ENCODE peak calls at places on chromosomes 2 and 18, in six cellular contexts. One of them, this sample, is unnamed.
A peak's percentile ranks its signal among the peaks of the same experiment; 100 is the strongest.

GRCh38 chr2:3789246-3789645 is 85.9 kb downstream of the DCDC2C start:
- DNase-seq in stimulated activated CD4-positive, alpha-beta T cell treated with anti-CD3 and anti-CD28 coated beads, Interleukin-1b, Interleukin-23, amount 100 ng/mL, for 4 hours: no peak
- DNase-seq in endothelial cell: no peak
- DNase-seq in spleen: no peak
- DNase-seq in GM06990: no peak
- DNase-seq in NCI-H2107: no peak
- DNase-seq in this sample: no peak

GRCh38 chr2:45872211-45872610 is 220.7 kb downstream of the PRKCE start:
- DNase-seq in spleen: no peak
- DNase-seq in NCI-H2107: no peak
- DNase-seq in stimulated activated CD4-positive, alpha-beta T cell treated with anti-CD3 and anti-CD28 coated beads, Interleukin-1b, Interleukin-23, amount 100 ng/mL, for 4 hours: no peak
- DNase-seq in endothelial cell: no peak
- DNase-seq in GM06990: no peak
- DNase-seq in this sample: peak; percentile 82

GRCh38 chr2:172087780-172088244 is 2.5 kb downstream of the DLX1 start:
- DNase-seq in NCI-H2107: no peak
- DNase-seq in stimulated activated CD4-positive, alpha-beta T cell treated with anti-CD3 and anti-CD28 coated beads, Interleukin-1b, Interleukin-23, amount 100 ng/mL, for 4 hours: no peak
- DNase-seq in GM06990: no peak
- DNase-seq in spleen: no peak
- DNase-seq in endothelial cell: no peak
- DNase-seq in this sample: no peak

GRCh38 chr18:36284671-36285295 is 12.7 kb upstream of the FHOD3 start:
- DNase-seq in GM06990: no peak
- DNase-seq in stimulated activated CD4-positive, alpha-beta T cell treated with anti-CD3 and anti-CD28 coated beads, Interleukin-1b, Interleukin-23, amount 100 ng/mL, for 4 hours: peak; percentile 23
- DNase-seq in endothelial cell: peak; percentile 49
- DNase-seq in NCI-H2107: peak; percentile 56
- DNase-seq in spleen: no peak
- DNase-seq in this sample: no peak

GRCh38 chr2:71685073-71685848 is 231.9 kb downstream of the DYSF start:
- DNase-seq in endothelial cell: no peak
- DNase-seq in GM06990: no peak
- DNase-seq in stimulated activated CD4-positive, alpha-beta T cell treated with anti-CD3 and anti-CD28 coated beads, Interleukin-1b, Interleukin-23, amount 100 ng/mL, for 4 hours: no peak
- DNase-seq in NCI-H2107: no peak
- DNase-seq in spleen: peak; percentile 58
- DNase-seq in this sample: no peak

GRCh38 chr2:16589465-16589864 is 76.2 kb downstream of the CYRIA start:
- DNase-seq in stimulated activated CD4-positive, alpha-beta T cell treated with anti-CD3 and anti-CD28 coated beads, Interleukin-1b, Interleukin-23, amount 100 ng/mL, for 4 hours: no peak
- DNase-seq in GM06990: no peak
- DNase-seq in NCI-H2107: no peak
- DNase-seq in spleen: no peak
- DNase-seq in endothelial cell: no peak
- DNase-seq in this sample: no peak

GRCh38 chr2:231891514-231891905 is 34.7 kb downstream of the NPPC start:
- DNase-seq in GM06990: no peak
- DNase-seq in spleen: no peak
- DNase-seq in stimulated activated CD4-positive, alpha-beta T cell treated with anti-CD3 and anti-CD28 coated beads, Interleukin-1b, Interleukin-23, amount 100 ng/mL, for 4 hours: no peak
- DNase-seq in NCI-H2107: no peak
- DNase-seq in endothelial cell: no peak
- DNase-seq in this sample: no peak

GRCh38 chr2:85174943-85175342 is 41.8 kb downstream of the TCF7L1 start:
- DNase-seq in stimulated activated CD4-positive, alpha-beta T cell treated with anti-CD3 and anti-CD28 coated beads, Interleukin-1b, Interleukin-23, amount 100 ng/mL, for 4 hours: no peak
- DNase-seq in spleen: no peak
- DNase-seq in NCI-H2107: peak; percentile 76
- DNase-seq in endothelial cell: no peak
- DNase-seq in GM06990: no peak
- DNase-seq in this sample: no peak

GRCh38 chr2:88310787-88311186 is 140.6 kb downstream of the THNSL2 start:
- DNase-seq in spleen: no peak
- DNase-seq in GM06990: no peak
- DNase-seq in stimulated activated CD4-positive, alpha-beta T cell treated with anti-CD3 and anti-CD28 coated beads, Interleukin-1b, Interleukin-23, amount 100 ng/mL, for 4 hours: no peak
- DNase-seq in NCI-H2107: no peak
- DNase-seq in endothelial cell: no peak
- DNase-seq in this sample: no peak

GRCh38 chr2:202171246-202171833 is 67.1 kb downstream of the SUMO1 start:
- DNase-seq in stimulated activated CD4-positive, alpha-beta T cell treated with anti-CD3 and anti-CD28 coated beads, Interleukin-1b, Interleukin-23, amount 100 ng/mL, for 4 hours: no peak
- DNase-seq in spleen: no peak
- DNase-seq in NCI-H2107: no peak
- DNase-seq in GM06990: peak; percentile 15
- DNase-seq in endothelial cell: peak; percentile 38
- DNase-seq in this sample: no peak

GRCh38 chr2:197613509-197613987 is 61.8 kb downstream of the RFTN2 start:
- DNase-seq in NCI-H2107: peak; percentile 4
- DNase-seq in spleen: no peak
- DNase-seq in GM06990: no peak
- DNase-seq in endothelial cell: no peak
- DNase-seq in stimulated activated CD4-positive, alpha-beta T cell treated with anti-CD3 and anti-CD28 coated beads, Interleukin-1b, Interleukin-23, amount 100 ng/mL, for 4 hours: no peak
- DNase-seq in this sample: no peak

GRCh38 chr18:45365835-45366234 is 249.4 kb upstream of the SLC14A2 start:
- DNase-seq in spleen: no peak
- DNase-seq in NCI-H2107: no peak
- DNase-seq in endothelial cell: no peak
- DNase-seq in GM06990: no peak
- DNase-seq in stimulated activated CD4-positive, alpha-beta T cell treated with anti-CD3 and anti-CD28 coated beads, Interleukin-1b, Interleukin-23, amount 100 ng/mL, for 4 hours: no peak
- DNase-seq in this sample: no peak

GRCh38 chr2:231662028-231662810 is 46.1 kb upstream of the PTMA start:
- DNase-seq in spleen: peak; percentile 99
- DNase-seq in endothelial cell: peak; percentile 96
- DNase-seq in stimulated activated CD4-positive, alpha-beta T cell treated with anti-CD3 and anti-CD28 coated beads, Interleukin-1b, Interleukin-23, amount 100 ng/mL, for 4 hours: peak; percentile 92
- DNase-seq in GM06990: peak; percentile 99
- DNase-seq in NCI-H2107: no peak
- DNase-seq in this sample: peak; percentile 99

GRCh38 chr18:9429662-9429993 is 45.7 kb upstream of the RALBP1 start:
- DNase-seq in stimulated activated CD4-positive, alpha-beta T cell treated with anti-CD3 and anti-CD28 coated beads, Interleukin-1b, Interleukin-23, amount 100 ng/mL, for 4 hours: no peak
- DNase-seq in GM06990: no peak
- DNase-seq in NCI-H2107: no peak
- DNase-seq in endothelial cell: no peak
- DNase-seq in spleen: no peak
- DNase-seq in this sample: no peak

GRCh38 chr18:7600528-7601248 is 33.6 kb downstream of the PTPRM start:
- DNase-seq in NCI-H2107: no peak
- DNase-seq in endothelial cell: no peak
- DNase-seq in GM06990: no peak
- DNase-seq in stimulated activated CD4-positive, alpha-beta T cell treated with anti-CD3 and anti-CD28 coated beads, Interleukin-1b, Interleukin-23, amount 100 ng/mL, for 4 hours: no peak
- DNase-seq in spleen: no peak
- DNase-seq in this sample: no peak

GRCh38 chr2:29923110-29923721 is 1.8 kb upstream of the ALK start:
- DNase-seq in endothelial cell: peak; percentile 65
- DNase-seq in stimulated activated CD4-positive, alpha-beta T cell treated with anti-CD3 and anti-CD28 coated beads, Interleukin-1b, Interleukin-23, amount 100 ng/mL, for 4 hours: peak; percentile 18
- DNase-seq in spleen: no peak
- DNase-seq in NCI-H2107: peak; percentile 34
- DNase-seq in GM06990: no peak
- DNase-seq in this sample: peak; percentile 52

GRCh38 chr2:64251497-64252277 is 107.5 kb upstream of the PELI1 start:
- DNase-seq in GM06990: no peak
- DNase-seq in spleen: no peak
- DNase-seq in endothelial cell: no peak
- DNase-seq in stimulated activated CD4-positive, alpha-beta T cell treated with anti-CD3 and anti-CD28 coated beads, Interleukin-1b, Interleukin-23, amount 100 ng/mL, for 4 hours: no peak
- DNase-seq in NCI-H2107: no peak
- DNase-seq in this sample: no peak

GRCh38 chr2:73202156-73203054 is at the start of gene NOTO:
- DNase-seq in spleen: no peak
- DNase-seq in NCI-H2107: no peak
- DNase-seq in stimulated activated CD4-positive, alpha-beta T cell treated with anti-CD3 and anti-CD28 coated beads, Interleukin-1b, Interleukin-23, amount 100 ng/mL, for 4 hours: no peak
- DNase-seq in GM06990: no peak
- DNase-seq in endothelial cell: peak; percentile 31
- DNase-seq in this sample: no peak

GRCh38 chr2:220396287-220396686 is 768.9 kb downstream of the SLC4A3 start:
- DNase-seq in NCI-H2107: no peak
- DNase-seq in spleen: no peak
- DNase-seq in endothelial cell: no peak
- DNase-seq in stimulated activated CD4-positive, alpha-beta T cell treated with anti-CD3 and anti-CD28 coated beads, Interleukin-1b, Interleukin-23, amount 100 ng/mL, for 4 hours: no peak
- DNase-seq in GM06990: no peak
- DNase-seq in this sample: no peak

GRCh38 chr2:144364988-144365738 is 154.8 kb downstream of the ZEB2 start:
- DNase-seq in endothelial cell: no peak
- DNase-seq in NCI-H2107: no peak
- DNase-seq in spleen: no peak
- DNase-seq in stimulated activated CD4-positive, alpha-beta T cell treated with anti-CD3 and anti-CD28 coated beads, Interleukin-1b, Interleukin-23, amount 100 ng/mL, for 4 hours: no peak
- DNase-seq in GM06990: no peak
- DNase-seq in this sample: no peak

GRCh38 chr2:141698500-141698899 is 432.3 kb downstream of the LRP1B start:
- DNase-seq in endothelial cell: no peak
- DNase-seq in NCI-H2107: no peak
- DNase-seq in stimulated activated CD4-positive, alpha-beta T cell treated with anti-CD3 and anti-CD28 coated beads, Interleukin-1b, Interleukin-23, amount 100 ng/mL, for 4 hours: no peak
- DNase-seq in spleen: no peak
- DNase-seq in GM06990: no peak
- DNase-seq in this sample: no peak

GRCh38 chr2:162938387-162938786 is 99.8 kb upstream of the KCNH7 start:
- DNase-seq in GM06990: no peak
- DNase-seq in NCI-H2107: no peak
- DNase-seq in spleen: peak; percentile 72
- DNase-seq in stimulated activated CD4-positive, alpha-beta T cell treated with anti-CD3 and anti-CD28 coated beads, Interleukin-1b, Interleukin-23, amount 100 ng/mL, for 4 hours: no peak
- DNase-seq in endothelial cell: no peak
- DNase-seq in this sample: no peak

GRCh38 chr18:3773303-3773702 is 323.3 kb downstream of the TGIF1 start:
- DNase-seq in stimulated activated CD4-positive, alpha-beta T cell treated with anti-CD3 and anti-CD28 coated beads, Interleukin-1b, Interleukin-23, amount 100 ng/mL, for 4 hours: no peak
- DNase-seq in spleen: no peak
- DNase-seq in endothelial cell: no peak
- DNase-seq in GM06990: no peak
- DNase-seq in NCI-H2107: no peak
- DNase-seq in this sample: no peak

GRCh38 chr2:27251786-27252185 is 11.1 kb downstream of the SLC30A3 start:
- DNase-seq in stimulated activated CD4-positive, alpha-beta T cell treated with anti-CD3 and anti-CD28 coated beads, Interleukin-1b, Interleukin-23, amount 100 ng/mL, for 4 hours: no peak
- DNase-seq in GM06990: no peak
- DNase-seq in spleen: no peak
- DNase-seq in NCI-H2107: no peak
- DNase-seq in endothelial cell: no peak
- DNase-seq in this sample: no peak

GRCh38 chr2:119753930-119754321 is 5.8 kb upstream of the PTPN4 start:
- DNase-seq in endothelial cell: no peak
- DNase-seq in stimulated activated CD4-positive, alpha-beta T cell treated with anti-CD3 and anti-CD28 coated beads, Interleukin-1b, Interleukin-23, amount 100 ng/mL, for 4 hours: no peak
- DNase-seq in GM06990: no peak
- DNase-seq in spleen: no peak
- DNase-seq in NCI-H2107: no peak
- DNase-seq in this sample: no peak

GRCh38 chr2:120278901-120279300 is 26.2 kb downstream of the RALB start:
- DNase-seq in spleen: no peak
- DNase-seq in GM06990: no peak
- DNase-seq in NCI-H2107: no peak
- DNase-seq in stimulated activated CD4-positive, alpha-beta T cell treated with anti-CD3 and anti-CD28 coated beads, Interleukin-1b, Interleukin-23, amount 100 ng/mL, for 4 hours: no peak
- DNase-seq in endothelial cell: no peak
- DNase-seq in this sample: no peak

GRCh38 chr2:39513641-39514094 is 76.6 kb upstream of the MAP4K3 start:
- DNase-seq in GM06990: peak; percentile 33
- DNase-seq in spleen: no peak
- DNase-seq in NCI-H2107: no peak
- DNase-seq in endothelial cell: peak; percentile 47
- DNase-seq in stimulated activated CD4-positive, alpha-beta T cell treated with anti-CD3 and anti-CD28 coated beads, Interleukin-1b, Interleukin-23, amount 100 ng/mL, for 4 hours: peak; percentile 21
- DNase-seq in this sample: peak; percentile 53

This sample was measured in left lobe of liver.